ENCODE peak calls at places on chromosomes 11 and 22, in six cellular contexts. T, Y, G, B, H and W are unnamed samples.
A peak's percentile ranks its signal among the peaks of the same experiment; 100 is the strongest.

GRCh38 chr22:35154937-35155387 is 89.0 kb downstream of the ISX start:
- DNase-seq in B (peak; percentile 56), T (peak; percentile 20), Y (peak; percentile 56), H (no peak), G (peak; percentile 57), W (peak; percentile 55)

GRCh38 chr11:27649800-27650199 is 50.5 kb downstream of the BDNF start:
- DNase-seq in B (no peak), G (no peak), Y (no peak), H (no peak), T (no peak), W (no peak)

GRCh38 chr11:100981196-100981824 is 148.3 kb downstream of the PGR start:
- DNase-seq in H (no peak), G (no peak), Y (no peak), B (no peak), T (no peak), W (no peak)

GRCh38 chr11:115887316-115887715 is 383.1 kb upstream of the CADM1 start:
- DNase-seq in T (no peak), H (no peak), G (no peak), B (no peak), Y (no peak), W (no peak)

GRCh38 chr11:129410561-129410960 is 34.9 kb downstream of the BARX2 start:
- DNase-seq in Y (no peak), G (no peak), B (no peak), H (no peak), T (no peak), W (peak; percentile 7)

GRCh38 chr22:39212721-39213376 is 31.9 kb downstream of the PDGFB start:
- DNase-seq in G (peak; percentile 56), T (peak; percentile 41), Y (peak; percentile 52), H (no peak), B (no peak), W (peak; percentile 44)

GRCh38 chr11:59062602-59063529 is 23.2 kb upstream of the GLYATL1B start:
- DNase-seq in T (no peak), G (no peak), Y (no peak), H (no peak), B (no peak), W (no peak)

GRCh38 chr22:26648011-26648497 is 9.3 kb upstream of the MIAT start:
- DNase-seq in H (no peak), G (no peak), Y (no peak), T (no peak), B (no peak), W (no peak)

GRCh38 chr11:98940913-98941312 is 79.8 kb upstream of the CNTN5 start:
- DNase-seq in H (no peak), T (no peak), Y (no peak), B (no peak), G (peak; percentile 1), W (no peak)

GRCh38 chr11:8258771-8259170 is 4.9 kb downstream of the LMO1 start:
- DNase-seq in G (no peak), T (no peak), H (no peak), B (no peak), Y (no peak), W (peak; percentile 55)

DNA sequence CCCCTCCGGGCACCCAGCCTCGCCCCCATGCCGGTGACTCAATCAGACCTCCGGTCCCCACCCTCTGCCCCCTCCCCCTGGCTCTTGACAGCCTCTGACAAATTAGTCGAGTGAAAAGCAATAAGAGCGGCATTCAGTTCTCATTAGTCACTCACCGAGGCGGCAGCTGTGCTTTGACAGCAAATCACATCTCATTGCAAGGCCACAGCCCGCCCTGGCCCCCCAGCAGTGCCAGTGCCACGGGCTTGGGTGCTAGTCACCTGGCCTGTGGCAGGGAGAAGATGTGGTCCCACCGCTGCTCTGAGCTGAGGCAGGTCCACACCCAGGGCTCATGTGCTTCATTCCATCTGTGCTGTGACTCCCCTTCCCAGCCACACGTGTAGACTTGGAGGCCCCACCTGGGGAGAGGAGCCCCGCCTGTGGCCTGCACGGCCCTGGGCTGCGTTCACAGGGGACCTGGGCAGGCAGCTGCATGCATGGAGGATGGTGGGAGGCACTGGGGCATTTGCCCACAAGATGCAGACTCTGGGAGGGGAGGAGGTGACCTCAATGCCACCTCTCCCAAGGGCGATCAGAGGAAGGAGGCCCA is 7.4 kb upstream of the TH start:
- DNase-seq in T (no peak), B (no peak), G (no peak), H (no peak), Y (peak; percentile 32), W (no peak)
- TF ChIP-seq MYC in T (no peak), B (no peak), G (no peak), H (no peak), Y (no peak), W (no peak)

DNA sequence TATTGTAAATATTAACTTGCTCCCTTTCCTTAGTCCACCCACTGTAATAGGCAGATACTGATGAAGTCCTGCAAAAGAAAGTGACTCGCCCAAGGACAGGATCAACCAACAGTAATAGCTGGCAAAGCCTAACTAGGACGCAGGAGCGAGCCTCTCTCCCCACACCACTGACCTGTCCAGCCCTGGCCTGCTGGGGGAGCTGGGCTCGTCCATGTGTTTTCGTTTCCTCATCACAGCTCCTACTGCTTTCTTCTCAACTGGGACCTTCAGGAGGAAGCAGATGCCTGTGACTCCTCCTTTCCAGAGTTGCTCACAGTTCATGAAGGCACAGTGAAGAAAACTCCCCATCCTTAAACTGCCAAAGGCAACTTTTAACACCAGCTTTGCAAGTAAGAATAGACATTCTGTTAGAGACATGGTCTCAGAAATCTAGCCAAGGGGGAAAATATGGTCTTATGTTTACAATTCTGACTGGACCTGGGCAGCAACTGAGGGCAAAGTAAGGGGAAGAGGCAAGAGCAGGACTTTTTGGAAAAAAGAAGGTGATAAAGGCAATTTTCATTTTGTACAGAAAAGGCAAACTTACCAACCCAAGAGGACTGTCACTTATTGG is 11.6 kb upstream of the GPHA2 start:
- DNase-seq in B (peak; percentile 25), G (peak; percentile 33), T (no peak), Y (no peak), H (no peak), W (no peak)
- TF ChIP-seq MYC in B (no peak), G (no peak), T (no peak), Y (no peak), H (no peak), W (no peak)

GRCh38 chr11:72039108-72039850 is 40.6 kb downstream of the IL18BP start:
- DNase-seq in G (no peak), Y (no peak), B (peak; percentile 17), H (no peak), T (no peak), W (no peak)
- TF ChIP-seq MYC in G (no peak), Y (no peak), B (no peak), H (no peak), T (no peak), W (no peak)

GRCh38 chr11:64358907-64359711 is at the start of gene RPS6KA4:
- DNase-seq in B (peak; percentile 60), Y (no peak), T (peak; percentile 71), H (no peak), G (peak; percentile 88), W (peak; percentile 77)
- TF ChIP-seq MYC in B (no peak), Y (peak; percentile 21), T (no peak), H (no peak), G (no peak), W (no peak)

GRCh38 chr22:37507731-37508130 is 11.5 kb downstream of the CARD10 start:
- DNase-seq in G (no peak), B (no peak), H (no peak), Y (no peak), T (no peak), W (no peak)

GRCh38 chr22:37510046-37510445 is 9.2 kb downstream of the CARD10 start:
- DNase-seq in T (no peak), B (no peak), Y (no peak), G (no peak), H (no peak), W (no peak)

GRCh38 chr22:37511368-37512104 is 7.7 kb downstream of the CARD10 start:
- DNase-seq in Y (no peak), G (no peak), B (no peak), H (no peak), T (no peak), W (no peak)

GRCh38 chr22:37508431-37508963 is 10.7 kb downstream of the CARD10 start:
- DNase-seq in B (no peak), Y (no peak), G (no peak), H (no peak), T (no peak), W (no peak)

DNA sequence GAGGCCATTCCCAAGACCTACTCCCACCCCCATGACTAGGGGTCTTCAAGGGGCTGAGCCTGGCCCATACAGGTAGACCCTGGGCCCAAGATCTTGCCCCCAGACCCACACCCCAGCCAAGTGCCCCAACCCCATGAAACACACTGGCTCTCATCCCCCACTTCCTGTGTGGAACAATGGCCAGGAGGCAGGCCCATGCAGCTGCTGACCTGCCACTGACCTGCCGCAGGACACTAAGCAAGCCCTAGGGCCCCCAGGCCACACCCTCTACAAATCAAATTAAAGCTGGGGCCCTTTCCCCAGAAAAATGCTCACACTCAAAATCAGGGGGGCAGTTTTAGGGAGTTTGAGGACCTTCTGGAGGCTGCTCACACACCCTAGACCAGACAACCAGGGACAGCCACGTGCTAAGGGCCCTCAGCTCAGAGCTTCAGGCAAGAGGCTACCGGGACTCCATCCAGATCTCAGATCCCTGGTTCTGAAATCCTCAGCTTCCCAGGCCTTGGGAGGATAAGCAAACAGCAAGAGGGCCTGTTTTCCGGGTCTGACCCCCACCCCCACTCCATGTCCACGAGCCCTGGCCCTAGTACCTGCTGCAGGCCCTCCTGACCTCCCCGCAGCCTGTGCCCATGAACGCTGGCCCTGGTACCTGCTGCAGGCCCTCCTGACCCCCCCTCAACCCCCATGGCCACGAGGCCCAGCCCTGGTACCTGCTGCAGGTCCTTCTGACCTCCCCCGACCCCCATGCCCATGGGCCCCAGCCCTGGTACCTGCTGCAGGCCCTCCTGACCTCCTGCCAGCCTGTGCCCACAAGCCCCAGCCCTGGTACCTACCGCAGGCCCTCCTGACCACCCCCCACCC is 10.0 kb downstream of the CARD10 start:
- DNase-seq in T (no peak), G (no peak), B (peak; percentile 47), Y (no peak), H (no peak), W (no peak)
- TF ChIP-seq MYC in T (no peak), G (no peak), B (no peak), Y (no peak), H (no peak), W (no peak)

GRCh38 chr22:48574776-48575566 is 1252.7 kb downstream of the BRD1 start:
- DNase-seq in G (no peak), Y (peak; percentile 58), H (no peak), B (no peak), T (peak; percentile 79), W (no peak)
- TF ChIP-seq MYC in G (no peak), Y (no peak), H (no peak), B (no peak), T (no peak), W (no peak)

GRCh38 chr22:30667092-30667485 is 586 bp downstream of the DUSP18 start:
- DNase-seq in B (peak; percentile 37), Y (peak; percentile 13), T (no peak), H (no peak), G (no peak), W (peak; percentile 11)
- TF ChIP-seq MYC in B (no peak), Y (no peak), T (no peak), H (no peak), G (no peak), W (no peak)

DNA sequence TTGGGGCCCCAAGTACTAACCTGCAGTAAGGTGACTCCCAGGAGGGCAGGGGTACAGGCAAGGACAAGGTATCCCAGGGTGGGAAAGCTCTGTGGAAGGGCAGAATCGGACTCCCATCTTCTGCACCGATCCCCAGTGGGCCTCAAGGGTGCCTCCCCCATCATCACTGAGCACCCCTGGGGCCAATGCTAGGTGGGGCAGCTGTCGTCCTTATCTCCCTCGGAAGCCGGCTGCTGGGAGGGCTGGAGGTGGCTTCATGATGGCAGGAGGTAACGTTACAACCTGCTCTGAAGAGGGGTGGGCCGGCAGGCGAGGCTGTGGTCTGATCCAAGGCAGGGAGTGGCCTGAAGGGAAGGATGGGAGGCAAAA is 87.6 kb upstream of the LINC01488 start:
- DNase-seq in G (peak; percentile 69), B (no peak), T (no peak), Y (no peak), H (no peak), W (no peak)
- TF ChIP-seq MYC in G (no peak), B (no peak), T (no peak), Y (no peak), H (no peak), W (no peak)